ENCODE peak calls at places on chromosome 9, in seven cellular contexts. K, S, G, I, U, L and M are unnamed samples.

GRCh38 chr9:73151653-73152382 is at the start of gene ANXA1:
- DNase-seq in K (no peak), G (no peak), I (peak; percentile 68), S (peak; percentile 86), L (no peak), U (peak; percentile 85), M (no peak)

GRCh38 chr9:16869961-16870605 is 387 bp downstream of the BNC2 start:
- DNase-seq in G (peak; percentile 36), S (no peak), K (peak; percentile 17), L (peak; percentile 29), I (no peak), U (no peak), M (no peak)

GRCh38 chr9:8644571-8644970 is 845.0 kb upstream of the DMAC1 start:
- DNase-seq in K (no peak), U (no peak), I (no peak), L (no peak), G (no peak), S (no peak), M (no peak)

GRCh38 chr9:22136446-22137140 is 127.5 kb upstream of the CDKN2B start:
- DNase-seq in I (no peak), U (peak; percentile 37), L (no peak), K (no peak), S (no peak), G (no peak), M (no peak)

GRCh38 chr9:135216666-135217431 is 129.4 kb downstream of the OLFM1 start:
- DNase-seq in L (no peak), I (no peak), K (peak; percentile 21), G (no peak), U (no peak), S (no peak), M (no peak)

GRCh38 chr9:7782390-7783120 is 17.0 kb downstream of the DMAC1 start:
- DNase-seq in L (no peak), G (no peak), K (no peak), I (no peak), U (no peak), S (no peak), M (no peak)

GRCh38 chr9:37464426-37465248 is 613 bp downstream of the ZBTB5 start:
- DNase-seq in S (peak; percentile 57), L (peak; percentile 80), K (peak; percentile 77), I (peak; percentile 76), U (peak; percentile 73), G (peak; percentile 43), M (peak; percentile 51)

GRCh38 chr9:98654247-98654646 is 54.5 kb downstream of the GABBR2 start:
- DNase-seq in K (no peak), S (no peak), G (no peak), I (no peak), L (no peak), U (peak; percentile 64), M (no peak)

GRCh38 chr9:21060919-21061561 is 16.7 kb downstream of the IFNB1 start:
- DNase-seq in I (no peak), U (no peak), K (no peak), S (no peak), L (no peak), G (peak; percentile 10), M (no peak)

GRCh38 chr9:114910541-114910940 is 19.9 kb downstream of the TNFSF8 start:
- DNase-seq in K (no peak), G (no peak), I (no peak), U (no peak), S (peak; percentile 4), L (no peak), M (no peak)

GRCh38 chr9:114909657-114910056 is 20.7 kb downstream of the TNFSF8 start:
- DNase-seq in L (no peak), G (no peak), U (no peak), S (no peak), K (no peak), I (no peak), M (no peak)

GRCh38 chr9:114911167-114911821 is 19.1 kb downstream of the TNFSF8 start:
- DNase-seq in I (no peak), K (no peak), G (no peak), U (no peak), S (peak; percentile 57), L (no peak), M (no peak)

GRCh38 chr9:114913217-114913616 is 17.2 kb downstream of the TNFSF8 start:
- DNase-seq in S (no peak), U (no peak), I (no peak), K (no peak), L (no peak), G (no peak), M (no peak)

DNA sequence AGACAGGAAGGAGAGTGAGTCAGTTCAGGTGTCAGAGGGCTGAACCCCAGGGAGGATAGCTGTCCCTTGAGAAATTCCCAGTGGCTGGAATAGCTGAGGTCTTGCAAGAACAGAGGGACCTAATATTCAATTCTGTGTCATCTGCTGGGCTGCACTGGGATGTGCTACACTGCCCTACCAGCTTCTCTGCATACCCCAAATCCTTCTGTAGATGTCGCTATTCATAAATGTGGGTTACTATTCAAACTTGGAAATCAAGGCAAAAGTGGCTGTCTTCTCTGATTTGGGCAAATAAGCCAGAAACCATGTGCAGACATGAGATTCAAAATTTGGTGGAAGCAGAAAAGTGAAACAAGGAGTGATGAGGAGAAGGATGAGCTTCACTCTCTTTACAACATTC is 16.3 kb downstream of the TNFSF8 start:
- DNase-seq in K (no peak), L (no peak), U (no peak), S (peak; percentile 29), G (no peak), I (no peak), M (no peak)
- TF ChIP-seq CTCF in K (no peak), L (no peak), U (peak; percentile 18), S (peak; percentile 40), G (no peak), I (no peak), M (no peak)

DNA sequence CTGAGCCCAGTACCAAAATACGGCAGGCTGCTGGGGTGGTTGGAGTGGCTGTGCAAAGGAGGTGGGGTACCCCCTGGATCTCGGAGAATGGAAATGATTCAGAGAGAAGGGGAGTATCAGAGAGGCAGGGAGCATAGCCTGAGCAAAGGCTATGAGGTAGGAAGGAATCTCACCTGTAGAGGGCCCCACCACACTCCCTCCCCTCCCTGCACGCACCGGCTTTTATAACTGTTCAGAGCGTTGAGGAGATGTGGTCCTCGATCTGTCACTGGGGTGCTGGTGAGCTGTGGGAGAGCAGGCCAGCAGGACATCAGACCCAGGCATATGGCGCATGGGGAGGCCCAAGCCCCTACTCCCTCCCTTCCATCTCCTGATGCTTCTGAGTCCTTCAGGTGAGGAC is 13.2 kb downstream of the PHF19 start:
- DNase-seq in G (no peak), I (no peak), L (no peak), S (no peak), U (no peak), K (no peak), M (no peak)
- TF ChIP-seq CTCF in G (no peak), I (no peak), L (no peak), S (no peak), U (peak; percentile 6), K (no peak), M (no peak)

DNA sequence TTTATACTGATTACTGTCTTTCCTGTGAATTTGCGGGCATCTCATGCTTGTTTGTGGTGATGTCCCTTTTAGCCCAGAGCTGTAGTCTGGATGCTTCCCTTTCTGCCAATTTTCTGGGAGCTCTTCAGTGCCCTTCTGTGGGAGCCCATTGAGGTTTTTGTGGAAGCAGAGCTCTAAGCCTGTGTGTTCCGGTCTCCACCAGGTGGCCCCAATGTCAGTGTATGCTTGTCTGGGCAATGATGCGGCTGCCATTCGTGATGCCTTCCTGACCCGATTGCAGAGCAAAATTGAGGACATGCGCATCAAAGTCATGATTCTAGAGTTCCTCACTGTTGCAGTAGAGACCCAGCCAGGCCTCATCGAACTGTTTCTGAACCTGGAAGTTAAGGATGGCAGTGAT is 35.1 kb downstream of the SH3GLB2 start:
- DNase-seq in S (no peak), K (no peak), G (no peak), I (no peak), L (no peak), U (no peak), M (no peak)
- TF ChIP-seq CTCF in S (no peak), K (no peak), G (no peak), I (no peak), L (peak; percentile 25), U (peak; percentile 55), M (no peak)

DNA sequence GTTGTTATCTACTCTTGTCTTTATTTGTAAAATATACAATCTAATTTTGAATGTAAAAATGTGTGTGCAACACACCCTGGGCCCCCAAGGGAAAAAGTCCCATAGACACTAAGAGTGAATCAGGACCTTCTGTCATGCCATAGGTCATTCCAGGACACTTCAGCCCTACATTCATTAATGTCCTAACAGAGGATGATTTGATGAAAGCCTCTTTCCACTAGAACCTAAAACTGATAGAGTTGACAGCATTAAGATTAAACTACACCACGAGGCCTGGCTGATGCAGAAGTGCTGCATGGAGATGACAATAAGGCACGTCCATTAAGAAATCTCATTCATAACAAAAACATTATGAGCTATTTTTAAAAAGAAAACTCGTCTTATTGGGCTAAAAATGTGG is 46.2 kb downstream of the FRMD3 start:
- DNase-seq in L (no peak), I (no peak), G (no peak), K (no peak), U (no peak), S (no peak), M (no peak)
- TF ChIP-seq CTCF in L (no peak), I (no peak), G (no peak), K (no peak), U (no peak), S (no peak), M (no peak)

DNA sequence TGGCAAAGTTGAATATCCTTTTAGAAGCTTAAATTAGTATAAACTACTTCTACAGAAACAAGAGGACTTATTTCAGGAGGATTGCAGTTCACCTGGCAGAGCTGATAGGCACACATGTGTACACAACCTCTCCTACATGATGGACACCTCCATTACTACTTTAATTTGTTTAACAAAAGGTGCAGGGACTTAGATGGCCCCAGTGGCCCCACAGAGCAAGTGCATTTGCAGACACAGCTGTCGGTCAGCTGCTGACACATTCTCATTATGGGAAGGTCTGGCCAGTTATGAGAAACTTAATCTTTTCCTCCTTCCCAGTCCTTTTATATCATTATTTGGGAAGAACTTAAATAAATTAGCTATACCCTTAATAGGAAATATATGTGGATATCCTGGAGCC is 28.3 kb downstream of the TDRD7 start:
- DNase-seq in S (no peak), G (no peak), I (no peak), U (no peak), L (no peak), K (no peak), M (no peak)
- TF ChIP-seq CTCF in S (no peak), G (no peak), I (no peak), U (no peak), L (no peak), K (no peak), M (no peak)

GRCh38 chr9:95379630-95380029 is 62.1 kb upstream of the FANCC start:
- DNase-seq in S (no peak), G (no peak), I (no peak), K (no peak), L (no peak), U (no peak), M (no peak)
- TF ChIP-seq CTCF in S (no peak), G (no peak), I (no peak), K (no peak), L (no peak), U (peak; percentile 22), M (no peak)